ENCODE peak calls at places on chromosomes 1 and 21, in four cellular contexts. One of them, this sample, is unnamed.

GRCh38 chr1:161216945-161217712 is 2.0 kb downstream of the FCER1G start:
- DNase-seq in psoas muscle: no peak
- DNase-seq in HFF-Myc: no peak
- DNase-seq in cardiac fibroblast: peak
- DNase-seq in this sample: no peak

GRCh38 chr1:218886472-218886871 is 287.2 kb upstream of the LYPLAL1 start:
- DNase-seq in psoas muscle: no peak
- DNase-seq in HFF-Myc: peak
- DNase-seq in cardiac fibroblast: peak
- DNase-seq in this sample: no peak

GRCh38 chr21:28485301-28486022 is 507.2 kb downstream of the LTN1 start:
- DNase-seq in psoas muscle: no peak
- DNase-seq in HFF-Myc: no peak
- DNase-seq in cardiac fibroblast: peak
- DNase-seq in this sample: no peak

GRCh38 chr1:19877821-19878636 is 4.2 kb upstream of the OTUD3 start:
- DNase-seq in psoas muscle: no peak
- DNase-seq in HFF-Myc: no peak
- DNase-seq in cardiac fibroblast: no peak
- DNase-seq in this sample: no peak

GRCh38 chr21:44455524-44456206 is 355 bp downstream of the LRRC3 start:
- DNase-seq in psoas muscle: peak
- DNase-seq in HFF-Myc: no peak
- DNase-seq in cardiac fibroblast: peak
- DNase-seq in this sample: no peak

GRCh38 chr1:208189716-208190115 is 54.5 kb downstream of the PLXNA2 start:
- DNase-seq in psoas muscle: no peak
- DNase-seq in HFF-Myc: no peak
- DNase-seq in cardiac fibroblast: no peak
- DNase-seq in this sample: no peak

GRCh38 chr1:235725493-235725892 is 75.9 kb upstream of the GNG4 start:
- DNase-seq in psoas muscle: no peak
- DNase-seq in HFF-Myc: no peak
- DNase-seq in cardiac fibroblast: peak
- DNase-seq in this sample: no peak

GRCh38 chr1:30161953-30162352 is 561.4 kb downstream of the MATN1 start:
- DNase-seq in psoas muscle: no peak
- DNase-seq in HFF-Myc: no peak
- DNase-seq in cardiac fibroblast: no peak
- DNase-seq in this sample: no peak

GRCh38 chr1:172708452-172708851 is 49.5 kb downstream of the FASLG start:
- DNase-seq in psoas muscle: no peak
- DNase-seq in HFF-Myc: no peak
- DNase-seq in cardiac fibroblast: no peak
- DNase-seq in this sample: no peak

GRCh38 chr1:9849691-9850441 is 26.1 kb upstream of the CLSTN1 start:
- DNase-seq in psoas muscle: no peak
- DNase-seq in HFF-Myc: no peak
- DNase-seq in cardiac fibroblast: no peak
- DNase-seq in this sample: no peak

GRCh38 chr1:106700151-106700550 is 356.3 kb upstream of the PRMT6 start:
- DNase-seq in psoas muscle: no peak
- DNase-seq in HFF-Myc: peak
- DNase-seq in cardiac fibroblast: peak
- DNase-seq in this sample: peak

GRCh38 chr21:27424601-27425000 is 457.7 kb upstream of the ADAMTS5 start:
- DNase-seq in psoas muscle: no peak
- DNase-seq in HFF-Myc: no peak
- DNase-seq in cardiac fibroblast: peak
- DNase-seq in this sample: no peak

GRCh38 chr21:35234725-35235124 is 185.6 kb upstream of the RUNX1 start:
- DNase-seq in psoas muscle: no peak
- DNase-seq in HFF-Myc: no peak
- DNase-seq in cardiac fibroblast: no peak
- DNase-seq in this sample: no peak

GRCh38 chr1:100862591-100862990 is 32.1 kb downstream of the EXTL2 start:
- DNase-seq in psoas muscle: no peak
- DNase-seq in HFF-Myc: no peak
- DNase-seq in cardiac fibroblast: peak
- DNase-seq in this sample: no peak

GRCh38 chr1:231927431-231927830 is 300.8 kb downstream of the DISC1 start:
- DNase-seq in psoas muscle: no peak
- DNase-seq in HFF-Myc: no peak
- DNase-seq in cardiac fibroblast: no peak
- DNase-seq in this sample: no peak

GRCh38 chr1:217311766-217312165 is 319.1 kb downstream of the GPATCH2 start:
- DNase-seq in psoas muscle: no peak
- DNase-seq in HFF-Myc: no peak
- DNase-seq in cardiac fibroblast: peak
- DNase-seq in this sample: no peak
- TF ChIP-seq CTCF in psoas muscle: no peak
- TF ChIP-seq CTCF in HFF-Myc: peak
- TF ChIP-seq CTCF in cardiac fibroblast: peak
- TF ChIP-seq CTCF in this sample: peak

GRCh38 chr1:57991289-57991688 is 555.2 kb downstream of the OMA1 start:
- DNase-seq in psoas muscle: no peak
- DNase-seq in HFF-Myc: no peak
- DNase-seq in cardiac fibroblast: no peak
- DNase-seq in this sample: no peak
- TF ChIP-seq CTCF in psoas muscle: no peak
- TF ChIP-seq CTCF in HFF-Myc: no peak
- TF ChIP-seq CTCF in cardiac fibroblast: no peak
- TF ChIP-seq CTCF in this sample: no peak

GRCh38 chr1:46679789-46680573 is 8.3 kb downstream of the TEX38 start:
- DNase-seq in psoas muscle: no peak
- DNase-seq in HFF-Myc: no peak
- DNase-seq in cardiac fibroblast: no peak
- DNase-seq in this sample: no peak

GRCh38 chr1:46673749-46674182 is 2.1 kb downstream of the TEX38 start:
- DNase-seq in psoas muscle: no peak
- DNase-seq in HFF-Myc: no peak
- DNase-seq in cardiac fibroblast: peak
- DNase-seq in this sample: no peak

GRCh38 chr1:46671554-46671953 is at the start of gene TEX38:
- DNase-seq in psoas muscle: no peak
- DNase-seq in HFF-Myc: no peak
- DNase-seq in cardiac fibroblast: no peak
- DNase-seq in this sample: no peak

GRCh38 chr1:46677339-46677738 is 5.7 kb downstream of the TEX38 start:
- DNase-seq in psoas muscle: no peak
- DNase-seq in HFF-Myc: no peak
- DNase-seq in cardiac fibroblast: no peak
- DNase-seq in this sample: no peak

GRCh38 chr1:46675549-46676314 is 4.1 kb downstream of the TEX38 start:
- DNase-seq in psoas muscle: no peak
- DNase-seq in HFF-Myc: no peak
- DNase-seq in cardiac fibroblast: no peak
- DNase-seq in this sample: no peak
- TF ChIP-seq CTCF in psoas muscle: no peak
- TF ChIP-seq CTCF in HFF-Myc: no peak
- TF ChIP-seq CTCF in cardiac fibroblast: no peak
- TF ChIP-seq CTCF in this sample: no peak

GRCh38 chr1:157382351-157382750 is 170.0 kb downstream of the FCRL5 start:
- DNase-seq in psoas muscle: no peak
- DNase-seq in HFF-Myc: no peak
- DNase-seq in cardiac fibroblast: no peak
- DNase-seq in this sample: no peak

GRCh38 chr1:157380523-157380922 is 171.8 kb downstream of the FCRL5 start:
- DNase-seq in psoas muscle: no peak
- DNase-seq in HFF-Myc: no peak
- DNase-seq in cardiac fibroblast: no peak
- DNase-seq in this sample: no peak

GRCh38 chr1:157371826-157372225 is 180.5 kb downstream of the FCRL5 start:
- DNase-seq in psoas muscle: no peak
- DNase-seq in HFF-Myc: no peak
- DNase-seq in cardiac fibroblast: no peak
- DNase-seq in this sample: no peak

DNA sequence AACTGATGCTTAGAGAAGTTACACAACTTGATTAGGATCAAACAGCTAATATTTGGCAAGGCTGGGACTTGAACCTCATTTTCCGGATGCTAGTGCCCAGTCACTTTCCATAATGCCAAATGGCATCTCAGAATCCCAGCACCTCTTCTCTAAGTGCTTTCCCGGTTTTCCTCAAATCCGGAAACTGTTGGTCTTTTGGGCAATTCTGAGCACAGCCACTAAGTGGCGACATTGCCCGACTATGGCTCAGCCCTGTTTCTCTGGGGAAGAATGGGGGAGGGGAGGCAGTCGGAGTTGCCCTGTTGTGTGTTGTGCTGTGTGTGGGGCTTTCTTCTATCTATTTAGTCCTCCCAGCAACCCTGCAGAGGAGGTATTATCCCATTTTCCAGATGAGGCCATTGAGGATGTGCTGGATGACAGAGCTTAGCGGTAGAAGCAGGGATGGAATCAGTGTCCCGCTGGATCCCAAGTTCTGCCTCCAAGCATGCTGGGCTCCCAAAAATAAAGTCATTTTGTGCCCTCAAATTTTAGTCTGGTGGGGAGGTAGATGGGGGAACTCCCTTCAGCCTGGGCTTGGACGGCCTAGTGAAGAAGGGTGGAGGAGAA is 175.0 kb downstream of the FCRL5 start:
- DNase-seq in psoas muscle: no peak
- DNase-seq in HFF-Myc: peak
- DNase-seq in cardiac fibroblast: peak
- DNase-seq in this sample: peak
- TF ChIP-seq CTCF in psoas muscle: no peak
- TF ChIP-seq CTCF in HFF-Myc: peak
- TF ChIP-seq CTCF in cardiac fibroblast: peak
- TF ChIP-seq CTCF in this sample: peak

DNA sequence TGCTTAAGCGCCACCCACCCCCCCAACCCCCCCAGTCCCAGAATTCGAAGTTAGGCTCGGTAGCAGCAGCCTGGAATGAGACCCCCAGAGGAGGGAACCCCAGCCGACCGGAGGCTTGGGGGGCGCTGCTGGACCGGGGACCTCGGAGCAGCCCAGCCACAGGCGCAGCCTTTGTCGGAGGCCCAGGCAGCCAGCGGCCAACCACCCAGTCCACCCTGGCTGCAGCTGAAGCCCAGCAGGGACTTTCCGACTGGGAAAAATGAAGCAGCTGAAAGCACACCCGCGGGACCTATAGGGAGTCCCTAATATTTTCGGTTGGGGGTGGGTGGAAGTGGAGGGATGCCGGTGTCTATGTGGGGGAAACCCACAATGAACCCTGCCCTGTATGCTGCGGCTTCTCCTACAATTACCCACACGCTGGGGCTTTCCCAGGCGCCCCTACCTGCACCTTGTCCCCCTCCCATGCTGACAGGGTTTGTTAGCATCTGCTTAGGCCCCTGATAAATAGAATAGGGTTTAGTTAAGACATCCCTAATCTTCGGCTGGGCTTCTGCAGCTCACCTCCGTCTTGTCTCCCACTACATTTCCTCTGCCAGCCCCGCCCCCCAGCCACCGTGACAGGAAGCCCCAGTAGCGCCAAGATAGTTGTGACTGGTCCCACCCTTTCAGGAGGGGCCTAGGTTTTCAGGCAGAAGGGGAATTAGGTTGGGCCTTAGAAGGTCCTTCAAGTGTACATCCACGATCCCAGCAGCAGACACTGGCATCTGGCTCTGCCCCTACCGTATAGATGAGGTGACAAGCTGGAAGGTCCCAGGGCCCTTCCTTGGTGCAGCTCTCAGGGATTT is 838 bp downstream of the CCDC28B start:
- DNase-seq in psoas muscle: peak
- DNase-seq in HFF-Myc: no peak
- DNase-seq in cardiac fibroblast: peak
- DNase-seq in this sample: no peak
- TF ChIP-seq CTCF in psoas muscle: no peak
- TF ChIP-seq CTCF in HFF-Myc: no peak
- TF ChIP-seq CTCF in cardiac fibroblast: no peak
- TF ChIP-seq CTCF in this sample: peak

GRCh38 chr1:160108888-160109662 is 6.5 kb upstream of the ATP1A2 start:
- DNase-seq in psoas muscle: no peak
- DNase-seq in HFF-Myc: peak
- DNase-seq in cardiac fibroblast: peak
- DNase-seq in this sample: no peak
- TF ChIP-seq CTCF in psoas muscle: peak
- TF ChIP-seq CTCF in HFF-Myc: peak
- TF ChIP-seq CTCF in cardiac fibroblast: peak
- TF ChIP-seq CTCF in this sample: peak

GRCh38 chr1:232965912-232966217 is 15.5 kb downstream of the NTPCR start:
- DNase-seq in psoas muscle: no peak
- DNase-seq in HFF-Myc: no peak
- DNase-seq in cardiac fibroblast: no peak
- DNase-seq in this sample: no peak
- TF ChIP-seq CTCF in psoas muscle: no peak
- TF ChIP-seq CTCF in HFF-Myc: no peak
- TF ChIP-seq CTCF in cardiac fibroblast: no peak
- TF ChIP-seq CTCF in this sample: no peak

DNA sequence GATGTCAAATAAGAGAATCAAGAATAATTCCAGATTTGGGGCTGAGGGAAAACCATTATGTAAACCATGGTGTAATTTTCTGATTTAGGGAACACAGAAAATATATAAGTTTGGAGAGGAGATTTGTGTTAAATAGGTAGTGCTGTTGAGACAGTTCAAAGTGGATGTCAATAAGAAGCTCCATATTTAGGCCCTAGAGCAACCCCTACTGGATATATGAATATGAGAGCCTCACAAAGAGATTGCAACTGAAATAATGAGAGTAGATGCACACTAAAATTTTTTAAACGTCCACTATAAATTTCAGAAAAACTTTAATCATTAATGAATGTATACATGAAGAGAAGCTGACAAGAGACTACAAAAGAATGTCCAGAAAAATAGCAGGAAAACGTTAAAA is 1447.8 kb upstream of the PRMT6 start:
- DNase-seq in psoas muscle: no peak
- DNase-seq in HFF-Myc: no peak
- DNase-seq in cardiac fibroblast: peak
- DNase-seq in this sample: peak
- TF ChIP-seq CTCF in psoas muscle: no peak
- TF ChIP-seq CTCF in HFF-Myc: no peak
- TF ChIP-seq CTCF in cardiac fibroblast: peak
- TF ChIP-seq CTCF in this sample: peak

DNA sequence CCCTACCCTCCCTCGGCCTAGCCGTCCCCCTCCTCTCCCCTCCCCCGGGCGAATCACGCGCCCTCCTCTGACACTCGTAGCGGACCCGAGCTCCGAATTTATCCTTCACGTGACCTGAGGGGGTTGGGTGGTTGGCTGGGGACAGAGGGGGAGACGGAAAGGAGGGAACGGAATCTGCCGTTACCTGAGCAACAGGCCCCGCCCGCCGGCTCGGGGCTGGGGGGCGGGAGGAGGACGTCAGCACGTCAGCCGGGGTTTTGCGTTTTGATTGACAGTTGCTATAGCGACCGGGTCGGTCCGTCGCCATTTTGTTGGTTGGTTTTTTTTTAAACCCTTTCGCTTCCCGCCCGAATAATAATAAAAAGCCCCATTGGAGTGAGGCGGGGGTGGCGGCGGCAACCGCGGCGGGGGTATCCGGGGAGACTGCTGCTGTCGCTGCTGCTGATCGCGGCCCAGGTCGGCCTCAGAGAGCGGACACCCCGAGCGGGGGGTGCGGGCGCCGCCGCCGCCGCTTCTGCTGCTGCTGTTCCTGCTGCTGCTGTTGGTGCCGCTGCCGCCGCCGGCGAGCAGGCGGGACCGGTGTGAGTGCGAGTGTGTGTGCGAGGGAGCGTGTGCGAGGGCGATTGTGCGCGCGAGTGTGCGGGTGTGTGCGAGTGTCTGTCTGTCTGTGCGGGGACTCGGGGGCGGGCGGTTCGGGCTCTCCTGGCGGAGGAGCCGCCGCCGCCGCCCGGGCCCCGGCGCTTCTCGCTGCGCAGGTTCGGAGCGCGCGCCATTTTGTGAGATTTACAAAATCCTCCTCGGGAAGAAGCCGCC is at the start of gene DYRK1A:
- DNase-seq in psoas muscle: peak
- DNase-seq in HFF-Myc: peak
- DNase-seq in cardiac fibroblast: peak
- DNase-seq in this sample: peak
- TF ChIP-seq CTCF in psoas muscle: no peak
- TF ChIP-seq CTCF in HFF-Myc: no peak
- TF ChIP-seq CTCF in cardiac fibroblast: no peak
- TF ChIP-seq CTCF in this sample: no peak

This sample was measured in AG09319.